ENCODE peak calls at places on chromosomes 7 and 10, in nine cellular contexts. W is astrocyte of the spinal cord; S is CD8-positive, alpha-beta T cell; T is Panc1; B is retinal pigment epithelial cell; I is astrocyte; U is lung; R is mammary epithelial cell; Q is uterus. A is an unnamed sample.

GRCh38 chr10:71512794-71513379 is 116.2 kb downstream of the CDH23 start:
- DNase-seq in S (no peak), T (no peak), R (peak; percentile 59), U (peak; percentile 54), B (no peak), Q (no peak), W (no peak), I (peak; percentile 18), A (no peak)

GRCh38 chr7:107948645-107949442 is 54.1 kb downstream of the LAMB1 start:
- DNase-seq in U (no peak), B (peak; percentile 86), R (peak; percentile 88), Q (no peak), I (peak; percentile 89), S (no peak), T (peak; percentile 88), W (peak; percentile 93), A (no peak)

GRCh38 chr10:22816298-22816653 is 101.9 kb upstream of the PIP4K2A start:
- DNase-seq in W (peak; percentile 93), U (no peak), I (peak; percentile 93), T (peak; percentile 32), S (no peak), Q (no peak), R (peak; percentile 80), B (peak; percentile 83), A (no peak)

GRCh38 chr7:15967551-15967950 is 281.1 kb upstream of the MEOX2 start:
- DNase-seq in I (no peak), B (no peak), Q (no peak), R (no peak), T (no peak), W (no peak), U (no peak), S (no peak), A (no peak)

GRCh38 chr10:75657351-75657750 is 225.9 kb downstream of the LRMDA start:
- DNase-seq in W (no peak), T (no peak), R (no peak), Q (no peak), U (no peak), I (no peak), B (no peak), S (no peak), A (no peak)

GRCh38 chr10:70441161-70441876 is at the start of gene NODAL:
- DNase-seq in U (no peak), B (no peak), Q (no peak), S (no peak), W (no peak), I (no peak), T (no peak), R (no peak), A (no peak)

GRCh38 chr10:42975005-42975493 is 101.8 kb upstream of the RET start:
- DNase-seq in B (no peak), U (no peak), R (no peak), I (no peak), Q (no peak), S (peak; percentile 27), W (no peak), T (no peak), A (peak; percentile 13)

GRCh38 chr10:24617771-24618396 is 105.8 kb downstream of the ARHGAP21 start:
- DNase-seq in I (peak; percentile 5), Q (peak; percentile 31), U (no peak), S (peak; percentile 59), R (peak; percentile 17), W (peak; percentile 31), T (peak; percentile 24), B (no peak), A (peak; percentile 46)

GRCh38 chr7:96800824-96801223 is 91.2 kb upstream of the SEM1 start:
- DNase-seq in R (peak; percentile 62), B (no peak), I (no peak), W (peak; percentile 8), Q (no peak), S (no peak), T (no peak), U (no peak), A (no peak)

GRCh38 chr7:38178695-38179344 is 775 bp downstream of the STARD3NL start:
- DNase-seq in I (peak; percentile 56), W (no peak), U (no peak), S (no peak), R (no peak), T (no peak), B (no peak), Q (no peak), A (no peak)

GRCh38 chr10:108187396-108188012 is 1023.0 kb upstream of the SORCS1 start:
- DNase-seq in Q (no peak), U (no peak), T (no peak), S (no peak), I (no peak), B (no peak), R (peak; percentile 19), W (no peak), A (no peak)

GRCh38 chr7:28360739-28361138 is 51.6 kb upstream of the CREB5 start:
- DNase-seq in R (no peak), B (no peak), Q (no peak), S (no peak), W (no peak), I (no peak), T (no peak), U (no peak), A (no peak)
- TF ChIP-seq CTCF in R (no peak), B (no peak), Q (no peak), S (no peak), W (no peak), I (no peak), T (peak; percentile 21), U (no peak), A (no peak)

DNA sequence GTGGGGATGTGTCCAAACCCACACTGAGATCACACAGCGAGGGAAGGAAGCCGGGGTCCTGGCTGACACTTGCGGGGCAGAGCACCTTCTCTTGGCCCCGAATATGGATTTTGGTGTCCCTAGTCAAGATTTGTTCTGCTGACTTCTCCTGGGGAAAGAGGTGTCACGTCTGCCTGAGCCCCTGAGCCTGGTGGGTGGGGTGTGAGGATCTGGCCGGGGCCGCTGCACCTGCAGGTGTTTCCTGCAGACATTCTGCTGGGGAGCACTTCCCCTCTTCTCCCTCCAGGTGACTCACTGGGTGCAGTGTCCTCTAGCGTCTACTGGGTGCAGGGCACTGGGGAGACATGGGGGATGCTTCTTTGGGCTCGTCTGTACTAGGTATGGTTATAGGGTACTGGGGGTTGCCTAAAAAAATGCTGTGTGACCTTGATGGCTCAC is 99.2 kb downstream of the GRK5 start:
- DNase-seq in U (no peak), S (peak; percentile 82), B (no peak), W (no peak), I (peak; percentile 35), R (no peak), Q (peak; percentile 53), T (no peak), A (no peak)
- TF ChIP-seq CTCF in U (no peak), S (peak; percentile 59), B (peak; percentile 44), W (peak; percentile 42), I (no peak), R (peak; percentile 21), Q (peak; percentile 30), T (no peak), A (no peak)

DNA sequence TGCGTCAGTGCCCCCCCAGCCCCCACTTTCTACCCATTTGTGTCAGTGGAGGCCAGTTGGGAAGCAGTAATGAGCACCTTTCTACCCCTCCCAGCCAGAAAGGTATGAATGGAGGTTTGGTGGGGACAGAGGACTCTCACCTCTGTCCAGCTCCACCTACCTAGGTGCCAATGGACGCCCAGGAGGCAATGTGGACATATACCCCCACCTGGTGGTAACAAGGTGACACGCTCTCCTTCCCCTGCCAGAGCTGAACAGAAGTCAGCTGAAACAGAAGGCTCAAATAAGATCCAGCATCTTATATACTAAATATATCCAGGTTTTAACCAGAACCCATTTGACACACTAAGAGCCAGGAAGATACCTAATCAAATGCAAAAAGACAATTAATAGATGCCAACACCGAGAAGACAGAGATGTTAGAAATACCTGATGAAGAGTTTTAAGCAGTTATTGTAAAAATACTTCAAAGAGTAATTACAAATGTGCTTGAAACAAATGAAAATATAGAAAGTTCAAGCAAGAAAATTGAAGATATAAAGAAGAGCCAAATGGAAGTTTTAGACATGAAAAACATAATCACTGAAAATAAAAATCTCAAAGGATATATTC is 18.4 kb upstream of the SORCS3 start:
- DNase-seq in U (no peak), Q (no peak), T (no peak), B (no peak), I (no peak), R (peak; percentile 42), W (peak; percentile 24), S (no peak), A (no peak)
- TF ChIP-seq CTCF in U (no peak), Q (no peak), T (peak; percentile 71), B (peak; percentile 75), I (peak; percentile 49), R (peak; percentile 86), W (peak; percentile 61), S (no peak), A (no peak)

GRCh38 chr10:15083674-15084501 is 4.7 kb downstream of the ACBD7 start:
- DNase-seq in S (no peak), Q (no peak), B (no peak), I (no peak), R (no peak), U (no peak), W (no peak), T (no peak), A (no peak)

GRCh38 chr10:15091418-15091817 is 2.8 kb upstream of the ACBD7 start:
- DNase-seq in I (no peak), W (no peak), R (no peak), Q (no peak), T (no peak), U (no peak), B (no peak), S (no peak), A (no peak)

GRCh38 chr10:15092855-15093408 is 4.2 kb upstream of the RPP38 start:
- DNase-seq in I (no peak), W (no peak), T (no peak), Q (no peak), R (no peak), S (no peak), U (no peak), B (no peak), A (no peak)

GRCh38 chr10:15084502-15084922 is 4.1 kb downstream of the ACBD7 start:
- DNase-seq in W (peak; percentile 97), S (no peak), T (no peak), Q (peak; percentile 75), R (peak; percentile 99), U (peak; percentile 52), I (peak; percentile 99), B (peak; percentile 96), A (no peak)

DNA sequence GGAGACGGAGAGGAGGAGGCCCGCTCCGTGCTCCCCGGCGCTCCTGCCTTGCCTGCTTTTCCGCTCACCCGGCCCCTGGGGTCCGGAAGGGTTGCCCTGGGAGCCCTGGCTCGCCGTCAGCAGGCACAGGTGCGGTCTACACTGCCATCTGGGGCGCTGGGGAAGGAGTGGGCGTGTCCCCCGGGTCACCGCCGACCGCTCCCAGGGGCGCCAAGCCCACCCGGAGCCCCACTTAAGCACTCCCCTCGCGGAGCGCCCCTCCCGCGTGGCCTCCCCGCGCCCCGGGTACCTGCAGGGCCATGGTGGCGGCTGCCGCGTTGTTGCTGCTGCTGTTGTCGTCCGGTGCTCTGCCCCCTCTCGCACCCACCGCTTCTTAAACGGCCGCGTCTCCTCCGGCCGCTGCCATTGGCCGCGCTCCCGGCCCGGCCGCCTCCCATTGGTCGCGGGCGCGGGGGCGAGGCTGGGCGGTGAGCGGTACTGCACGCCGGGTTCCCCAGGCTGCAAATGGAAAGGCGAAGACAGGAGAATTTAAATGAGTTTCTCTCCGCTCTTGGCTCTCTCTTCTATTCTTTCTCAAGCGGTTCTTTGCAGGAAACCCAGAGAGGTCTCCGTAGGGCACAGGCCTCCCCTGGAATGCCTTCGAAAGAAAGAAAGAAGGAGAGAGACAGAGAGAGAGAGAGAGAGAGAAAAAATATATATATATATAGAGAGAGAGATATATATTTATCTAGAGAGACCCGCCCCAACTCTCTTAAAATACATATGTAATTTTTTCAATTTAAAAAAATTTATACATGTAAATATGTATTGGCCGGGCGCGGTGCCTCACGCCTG is at the start of gene ACBD7:
- DNase-seq in T (no peak), B (peak; percentile 42), U (peak; percentile 69), Q (peak; percentile 61), S (peak; percentile 85), I (peak; percentile 51), R (peak; percentile 80), W (peak; percentile 83), A (peak; percentile 59)
- TF ChIP-seq CTCF in T (no peak), B (no peak), U (peak; percentile 1), Q (peak; percentile 74), S (peak; percentile 48), I (no peak), R (peak; percentile 18), W (peak; percentile 29), A (no peak)

A was measured in omental fat pad.